ENCODE peak calls at places on chromosomes 11 and 22, in nine cellular contexts. One of them, this sample, is unnamed.

GRCh38 chr11:35567737-35568465 is 42.5 kb upstream of the PAMR1 start:
- DNase-seq in stimulated activated CD4-positive, alpha-beta T cell treated with anti-CD3 and anti-CD28 coated beads, Interleukin-15, amount 100 ng/mL, for 24 hours: no peak
- DNase-seq in mucosa of descending colon: no peak
- DNase-seq in stomach: no peak
- DNase-seq in MM.1S: no peak
- DNase-seq in NCI-H1694: no peak
- DNase-seq in neural crest cell: no peak
- DNase-seq in SK-N-SH: no peak
- DNase-seq in H54: no peak
- DNase-seq in this sample: no peak

GRCh38 chr11:126990716-126991480 is 9.7 kb downstream of the KIRREL3 start:
- DNase-seq in stimulated activated CD4-positive, alpha-beta T cell treated with anti-CD3 and anti-CD28 coated beads, Interleukin-15, amount 100 ng/mL, for 24 hours: no peak
- DNase-seq in stomach: no peak
- DNase-seq in SK-N-SH: no peak
- DNase-seq in MM.1S: no peak
- DNase-seq in H54: no peak
- DNase-seq in neural crest cell: no peak
- DNase-seq in mucosa of descending colon: no peak
- DNase-seq in NCI-H1694: no peak
- DNase-seq in this sample: no peak

GRCh38 chr22:23383491-23384450 is 196.3 kb downstream of the IGLL1 start:
- DNase-seq in stimulated activated CD4-positive, alpha-beta T cell treated with anti-CD3 and anti-CD28 coated beads, Interleukin-15, amount 100 ng/mL, for 24 hours: no peak
- DNase-seq in MM.1S: no peak
- DNase-seq in neural crest cell: no peak
- DNase-seq in mucosa of descending colon: peak
- DNase-seq in H54: no peak
- DNase-seq in NCI-H1694: no peak
- DNase-seq in SK-N-SH: peak
- DNase-seq in stomach: peak
- DNase-seq in this sample: no peak

GRCh38 chr22:28768701-28769393 is 3.6 kb upstream of the CCDC117 start:
- DNase-seq in MM.1S: no peak
- DNase-seq in stimulated activated CD4-positive, alpha-beta T cell treated with anti-CD3 and anti-CD28 coated beads, Interleukin-15, amount 100 ng/mL, for 24 hours: no peak
- DNase-seq in neural crest cell: no peak
- DNase-seq in H54: no peak
- DNase-seq in stomach: no peak
- DNase-seq in NCI-H1694: no peak
- DNase-seq in SK-N-SH: no peak
- DNase-seq in mucosa of descending colon: no peak
- DNase-seq in this sample: no peak

GRCh38 chr22:34669001-34669400 is 397.0 kb upstream of the ISX start:
- DNase-seq in neural crest cell: no peak
- DNase-seq in MM.1S: no peak
- DNase-seq in stomach: no peak
- DNase-seq in H54: no peak
- DNase-seq in stimulated activated CD4-positive, alpha-beta T cell treated with anti-CD3 and anti-CD28 coated beads, Interleukin-15, amount 100 ng/mL, for 24 hours: no peak
- DNase-seq in SK-N-SH: no peak
- DNase-seq in NCI-H1694: no peak
- DNase-seq in mucosa of descending colon: no peak
- DNase-seq in this sample: no peak

GRCh38 chr11:61129608-61130523 is 27.6 kb downstream of the CD5 start:
- DNase-seq in stimulated activated CD4-positive, alpha-beta T cell treated with anti-CD3 and anti-CD28 coated beads, Interleukin-15, amount 100 ng/mL, for 24 hours: peak
- DNase-seq in mucosa of descending colon: peak
- DNase-seq in stomach: peak
- DNase-seq in MM.1S: peak
- DNase-seq in NCI-H1694: no peak
- DNase-seq in neural crest cell: peak
- DNase-seq in H54: peak
- DNase-seq in SK-N-SH: peak
- DNase-seq in this sample: peak

GRCh38 chr11:30653606-30654005 is 67.5 kb upstream of the MPPED2 start:
- DNase-seq in NCI-H1694: no peak
- DNase-seq in mucosa of descending colon: no peak
- DNase-seq in MM.1S: peak
- DNase-seq in stomach: no peak
- DNase-seq in SK-N-SH: no peak
- DNase-seq in neural crest cell: no peak
- DNase-seq in stimulated activated CD4-positive, alpha-beta T cell treated with anti-CD3 and anti-CD28 coated beads, Interleukin-15, amount 100 ng/mL, for 24 hours: no peak
- DNase-seq in H54: no peak
- DNase-seq in this sample: no peak

GRCh38 chr11:106276126-106276525 is 198.7 kb downstream of the AASDHPPT start:
- DNase-seq in stomach: no peak
- DNase-seq in H54: no peak
- DNase-seq in NCI-H1694: no peak
- DNase-seq in SK-N-SH: no peak
- DNase-seq in neural crest cell: no peak
- DNase-seq in MM.1S: no peak
- DNase-seq in stimulated activated CD4-positive, alpha-beta T cell treated with anti-CD3 and anti-CD28 coated beads, Interleukin-15, amount 100 ng/mL, for 24 hours: no peak
- DNase-seq in mucosa of descending colon: no peak
- DNase-seq in this sample: no peak

GRCh38 chr11:16318320-16318719 is 38.0 kb downstream of the SOX6 start:
- DNase-seq in NCI-H1694: no peak
- DNase-seq in MM.1S: no peak
- DNase-seq in H54: no peak
- DNase-seq in mucosa of descending colon: no peak
- DNase-seq in neural crest cell: no peak
- DNase-seq in stimulated activated CD4-positive, alpha-beta T cell treated with anti-CD3 and anti-CD28 coated beads, Interleukin-15, amount 100 ng/mL, for 24 hours: no peak
- DNase-seq in stomach: no peak
- DNase-seq in SK-N-SH: no peak
- DNase-seq in this sample: no peak

GRCh38 chr11:66251811-66252210 is 16.6 kb upstream of the RAB1B start:
- DNase-seq in NCI-H1694: no peak
- DNase-seq in stimulated activated CD4-positive, alpha-beta T cell treated with anti-CD3 and anti-CD28 coated beads, Interleukin-15, amount 100 ng/mL, for 24 hours: no peak
- DNase-seq in MM.1S: no peak
- DNase-seq in SK-N-SH: no peak
- DNase-seq in neural crest cell: no peak
- DNase-seq in stomach: no peak
- DNase-seq in mucosa of descending colon: no peak
- DNase-seq in H54: no peak
- DNase-seq in this sample: no peak

GRCh38 chr11:65391007-65391406 is 4.6 kb downstream of the FRMD8 start:
- DNase-seq in mucosa of descending colon: peak
- DNase-seq in neural crest cell: peak
- DNase-seq in MM.1S: no peak
- DNase-seq in stomach: no peak
- DNase-seq in stimulated activated CD4-positive, alpha-beta T cell treated with anti-CD3 and anti-CD28 coated beads, Interleukin-15, amount 100 ng/mL, for 24 hours: no peak
- DNase-seq in NCI-H1694: no peak
- DNase-seq in H54: no peak
- DNase-seq in SK-N-SH: no peak
- DNase-seq in this sample: no peak

GRCh38 chr11:95923441-95923729 is 522 bp downstream of the MTMR2 start:
- DNase-seq in stomach: no peak
- DNase-seq in NCI-H1694: no peak
- DNase-seq in H54: no peak
- DNase-seq in SK-N-SH: no peak
- DNase-seq in stimulated activated CD4-positive, alpha-beta T cell treated with anti-CD3 and anti-CD28 coated beads, Interleukin-15, amount 100 ng/mL, for 24 hours: peak
- DNase-seq in MM.1S: no peak
- DNase-seq in neural crest cell: no peak
- DNase-seq in mucosa of descending colon: no peak
- DNase-seq in this sample: no peak

GRCh38 chr11:112812719-112813118 is 148.5 kb upstream of the NCAM1 start:
- DNase-seq in neural crest cell: no peak
- DNase-seq in stimulated activated CD4-positive, alpha-beta T cell treated with anti-CD3 and anti-CD28 coated beads, Interleukin-15, amount 100 ng/mL, for 24 hours: no peak
- DNase-seq in mucosa of descending colon: no peak
- DNase-seq in MM.1S: no peak
- DNase-seq in NCI-H1694: no peak
- DNase-seq in SK-N-SH: no peak
- DNase-seq in stomach: no peak
- DNase-seq in H54: no peak
- DNase-seq in this sample: no peak

GRCh38 chr22:17085277-17086091 is 684 bp downstream of the IL17RA start:
- DNase-seq in MM.1S: no peak
- DNase-seq in mucosa of descending colon: peak
- DNase-seq in SK-N-SH: no peak
- DNase-seq in H54: no peak
- DNase-seq in neural crest cell: no peak
- DNase-seq in stomach: peak
- DNase-seq in stimulated activated CD4-positive, alpha-beta T cell treated with anti-CD3 and anti-CD28 coated beads, Interleukin-15, amount 100 ng/mL, for 24 hours: peak
- DNase-seq in NCI-H1694: no peak
- DNase-seq in this sample: peak

GRCh38 chr22:43837666-43838065 is 24.6 kb downstream of the SULT4A1 start:
- DNase-seq in H54: no peak
- DNase-seq in mucosa of descending colon: no peak
- DNase-seq in SK-N-SH: no peak
- DNase-seq in NCI-H1694: no peak
- DNase-seq in MM.1S: no peak
- DNase-seq in stimulated activated CD4-positive, alpha-beta T cell treated with anti-CD3 and anti-CD28 coated beads, Interleukin-15, amount 100 ng/mL, for 24 hours: no peak
- DNase-seq in stomach: no peak
- DNase-seq in neural crest cell: no peak
- DNase-seq in this sample: no peak

GRCh38 chr11:108929241-108929640 is 264.4 kb downstream of the DDX10 start:
- DNase-seq in stimulated activated CD4-positive, alpha-beta T cell treated with anti-CD3 and anti-CD28 coated beads, Interleukin-15, amount 100 ng/mL, for 24 hours: no peak
- DNase-seq in mucosa of descending colon: no peak
- DNase-seq in H54: no peak
- DNase-seq in stomach: no peak
- DNase-seq in MM.1S: no peak
- DNase-seq in SK-N-SH: no peak
- DNase-seq in neural crest cell: no peak
- DNase-seq in NCI-H1694: no peak
- DNase-seq in this sample: no peak

GRCh38 chr11:72278911-72279310 is 34.9 kb upstream of the PHOX2A start:
- DNase-seq in H54: no peak
- DNase-seq in stomach: no peak
- DNase-seq in NCI-H1694: no peak
- DNase-seq in SK-N-SH: no peak
- DNase-seq in stimulated activated CD4-positive, alpha-beta T cell treated with anti-CD3 and anti-CD28 coated beads, Interleukin-15, amount 100 ng/mL, for 24 hours: no peak
- DNase-seq in neural crest cell: no peak
- DNase-seq in MM.1S: no peak
- DNase-seq in mucosa of descending colon: no peak
- DNase-seq in this sample: no peak

GRCh38 chr11:134468796-134469195 is 56.8 kb upstream of the B3GAT1 start:
- DNase-seq in mucosa of descending colon: no peak
- DNase-seq in NCI-H1694: no peak
- DNase-seq in stimulated activated CD4-positive, alpha-beta T cell treated with anti-CD3 and anti-CD28 coated beads, Interleukin-15, amount 100 ng/mL, for 24 hours: no peak
- DNase-seq in SK-N-SH: no peak
- DNase-seq in H54: no peak
- DNase-seq in stomach: peak
- DNase-seq in MM.1S: no peak
- DNase-seq in neural crest cell: no peak
- DNase-seq in this sample: no peak

GRCh38 chr11:74559110-74559933 is 33.1 kb upstream of the POLD3 start:
- DNase-seq in stomach: no peak
- DNase-seq in neural crest cell: no peak
- DNase-seq in NCI-H1694: no peak
- DNase-seq in stimulated activated CD4-positive, alpha-beta T cell treated with anti-CD3 and anti-CD28 coated beads, Interleukin-15, amount 100 ng/mL, for 24 hours: no peak
- DNase-seq in MM.1S: no peak
- DNase-seq in H54: no peak
- DNase-seq in SK-N-SH: no peak
- DNase-seq in mucosa of descending colon: no peak
- DNase-seq in this sample: no peak

GRCh38 chr22:19105867-19106802 is 16.1 kb downstream of the DGCR2 start:
- DNase-seq in stimulated activated CD4-positive, alpha-beta T cell treated with anti-CD3 and anti-CD28 coated beads, Interleukin-15, amount 100 ng/mL, for 24 hours: peak
- DNase-seq in NCI-H1694: no peak
- DNase-seq in neural crest cell: no peak
- DNase-seq in MM.1S: no peak
- DNase-seq in H54: no peak
- DNase-seq in SK-N-SH: peak
- DNase-seq in stomach: no peak
- DNase-seq in mucosa of descending colon: no peak
- DNase-seq in this sample: peak

GRCh38 chr11:35304393-35304790 is 115.0 kb downstream of the SLC1A2 start:
- DNase-seq in MM.1S: no peak
- DNase-seq in stomach: no peak
- DNase-seq in SK-N-SH: no peak
- DNase-seq in stimulated activated CD4-positive, alpha-beta T cell treated with anti-CD3 and anti-CD28 coated beads, Interleukin-15, amount 100 ng/mL, for 24 hours: no peak
- DNase-seq in NCI-H1694: no peak
- DNase-seq in H54: no peak
- DNase-seq in neural crest cell: no peak
- DNase-seq in mucosa of descending colon: no peak
- DNase-seq in this sample: no peak

GRCh38 chr11:23725752-23726151 is 771.1 kb upstream of the LUZP2 start:
- DNase-seq in H54: no peak
- DNase-seq in stimulated activated CD4-positive, alpha-beta T cell treated with anti-CD3 and anti-CD28 coated beads, Interleukin-15, amount 100 ng/mL, for 24 hours: no peak
- DNase-seq in stomach: no peak
- DNase-seq in SK-N-SH: no peak
- DNase-seq in NCI-H1694: no peak
- DNase-seq in mucosa of descending colon: no peak
- DNase-seq in MM.1S: no peak
- DNase-seq in neural crest cell: no peak
- DNase-seq in this sample: no peak

GRCh38 chr11:48095779-48096470 is 115.6 kb downstream of the PTPRJ start:
- DNase-seq in neural crest cell: no peak
- DNase-seq in MM.1S: no peak
- DNase-seq in SK-N-SH: no peak
- DNase-seq in stomach: no peak
- DNase-seq in stimulated activated CD4-positive, alpha-beta T cell treated with anti-CD3 and anti-CD28 coated beads, Interleukin-15, amount 100 ng/mL, for 24 hours: peak
- DNase-seq in NCI-H1694: no peak
- DNase-seq in H54: no peak
- DNase-seq in mucosa of descending colon: no peak
- DNase-seq in this sample: no peak

GRCh38 chr11:9075441-9076000 is 15.9 kb downstream of the SCUBE2 start:
- DNase-seq in mucosa of descending colon: no peak
- DNase-seq in MM.1S: no peak
- DNase-seq in NCI-H1694: no peak
- DNase-seq in neural crest cell: no peak
- DNase-seq in stomach: peak
- DNase-seq in H54: no peak
- DNase-seq in SK-N-SH: peak
- DNase-seq in stimulated activated CD4-positive, alpha-beta T cell treated with anti-CD3 and anti-CD28 coated beads, Interleukin-15, amount 100 ng/mL, for 24 hours: no peak
- DNase-seq in this sample: no peak

This sample was measured in D341Med.